ENCODE peak calls at places on chromosomes 7 and 10, in six cellular contexts. P is GM23338; D is BE2C; W is A549; V is mammary epithelial cell; U is naive thymus-derived CD4-positive, alpha-beta T cell. C is an unnamed sample. For H3K4me1, the result is how much of the 10 kb centered on the place peaks cover.

GRCh38 chr7:28125381-28126046 is 55.1 kb downstream of the JAZF1 start:
- DNase-seq in P (peak), D (no peak), W (no peak), V (no peak), U (no peak), C (peak)

GRCh38 chr10:77586719-77587423 is 50.7 kb downstream of the KCNMA1 start:
- DNase-seq in P (no peak), D (no peak), W (no peak), V (peak), U (no peak), C (peak)

GRCh38 chr7:47956220-47956619 is 8.0 kb upstream of the PKD1L1 start:
- DNase-seq in P (no peak), D (no peak), W (no peak), V (no peak), U (no peak), C (no peak)

GRCh38 chr7:87570178-87570577 is 30.5 kb downstream of the ABCB1 start:
- DNase-seq in P (no peak), D (no peak), W (no peak), V (peak), U (no peak), C (no peak)

GRCh38 chr7:103048833-103049232 is 25.8 kb downstream of the FBXL13 start:
- DNase-seq in P (peak), D (no peak), W (no peak), V (peak), U (no peak), C (no peak)

GRCh38 chr7:134737561-134738353 is 41.7 kb upstream of the CALD1 start:
- DNase-seq in P (no peak), D (no peak), W (no peak), V (peak), U (peak), C (peak)

GRCh38 chr10:77633376-77633775 is 4.2 kb downstream of the KCNMA1 start:
- DNase-seq in P (no peak), D (no peak), W (no peak), V (no peak), U (no peak), C (no peak)

GRCh38 chr7:26443761-26444160 is 152.1 kb downstream of the SNX10 start:
- DNase-seq in P (no peak), D (no peak), W (no peak), V (no peak), U (no peak), C (no peak)

GRCh38 chr10:85995791-85996190 is 370.8 kb downstream of the GRID1 start:
- DNase-seq in P (peak), D (no peak), W (peak), V (peak), U (no peak), C (peak)

GRCh38 chr7:114426824-114427223 is 12.2 kb downstream of the FOXP2 start:
- DNase-seq in P (peak), D (no peak), W (no peak), V (no peak), U (no peak), C (peak)

GRCh38 chr10:95440756-95441546 is 120.2 kb downstream of the SORBS1 start:
- DNase-seq in P (no peak), D (no peak), W (no peak), V (no peak), U (no peak), C (no peak)

GRCh38 chr10:75651452-75651851 is 220.0 kb downstream of the LRMDA start:
- DNase-seq in P (peak), D (peak), W (no peak), V (peak), U (no peak), C (no peak)

GRCh38 chr7:136911362-136911761 is 42.9 kb downstream of the CHRM2 start:
- DNase-seq in P (peak), D (peak), W (no peak), V (peak), U (no peak), C (peak)

GRCh38 chr10:49144021-49144720 is 10.3 kb upstream of the FAM170B start:
- DNase-seq in P (no peak), D (peak), W (no peak), V (no peak), U (no peak), C (no peak)

GRCh38 chr7:102993532-102994029 is 80.8 kb downstream of the LRRC17 start:
- DNase-seq in P (no peak), D (no peak), W (no peak), V (peak), U (no peak), C (peak)

GRCh38 chr7:148464932-148465331 is 125.6 kb upstream of the C7orf33 start:
- DNase-seq in P (no peak), D (no peak), W (no peak), V (no peak), U (no peak), C (no peak)

GRCh38 chr7:148463210-148463609 is 127.4 kb upstream of the C7orf33 start:
- DNase-seq in P (no peak), D (no peak), W (no peak), V (no peak), U (no peak), C (no peak)

GRCh38 chr7:148458263-148458662 is 132.3 kb upstream of the C7orf33 start:
- DNase-seq in P (no peak), D (no peak), W (no peak), V (no peak), U (no peak), C (no peak)

GRCh38 chr7:148466120-148466519 is 124.4 kb upstream of the C7orf33 start:
- DNase-seq in P (no peak), D (no peak), W (no peak), V (no peak), U (no peak), C (no peak)

DNA sequence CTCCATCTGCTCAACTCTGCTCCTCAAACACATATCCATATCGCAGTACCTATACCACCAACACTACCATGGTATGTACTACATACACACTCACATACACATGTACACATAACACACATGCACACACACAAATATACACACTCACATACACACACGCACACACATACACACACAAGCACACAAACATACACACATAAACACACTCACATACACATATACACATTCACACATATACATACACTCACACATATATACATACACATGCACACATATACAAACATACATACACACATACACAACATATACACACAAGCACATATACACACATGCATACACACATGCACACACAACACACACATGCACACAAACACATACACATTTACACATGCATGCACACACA is 128.8 kb upstream of the C7orf33 start:
- DNase-seq in P (no peak), D (no peak), W (no peak), V (no peak), U (no peak), C (no peak)
- H3K4me1 ChIP-seq in P (under half), D (under half), W (under half), V (under half), U (under half), C (under half)

DNA sequence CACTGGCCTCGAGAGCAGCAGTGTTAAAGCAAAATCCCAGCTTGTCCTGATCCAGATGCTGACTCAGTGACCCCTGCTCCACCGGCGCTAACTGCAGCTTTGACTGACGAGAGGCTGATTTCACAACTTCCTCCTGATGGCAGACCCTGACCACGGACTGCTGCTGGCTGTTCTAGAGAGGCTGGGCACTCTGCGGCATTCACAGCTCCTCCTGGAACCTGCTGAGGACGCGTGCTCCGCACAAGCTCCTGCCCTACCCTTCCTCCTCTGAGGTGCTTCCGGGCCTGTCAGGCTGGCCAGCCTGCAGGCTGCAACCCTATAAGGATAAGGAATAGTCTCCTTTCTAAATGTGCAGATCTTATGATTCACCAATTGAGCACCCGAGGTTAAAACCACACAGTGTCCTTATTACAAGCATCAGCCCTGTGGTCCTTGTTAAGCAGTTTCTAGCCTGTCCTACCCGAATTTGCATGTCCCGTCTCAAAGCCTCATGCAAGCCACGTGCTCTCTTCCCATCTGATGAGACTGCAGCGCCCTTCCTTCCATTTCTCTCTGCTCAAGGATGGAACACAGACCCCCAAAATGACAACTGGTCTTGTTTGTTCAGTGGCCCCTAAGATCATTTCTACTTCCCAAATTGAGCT is 35.5 kb upstream of the NCAPG2 start:
- DNase-seq in P (no peak), D (no peak), W (no peak), V (peak), U (no peak), C (peak)
- H3K4me3 ChIP-seq in P (no peak), D (no peak), W (peak), V (no peak), U (no peak), C (no peak)

DNA sequence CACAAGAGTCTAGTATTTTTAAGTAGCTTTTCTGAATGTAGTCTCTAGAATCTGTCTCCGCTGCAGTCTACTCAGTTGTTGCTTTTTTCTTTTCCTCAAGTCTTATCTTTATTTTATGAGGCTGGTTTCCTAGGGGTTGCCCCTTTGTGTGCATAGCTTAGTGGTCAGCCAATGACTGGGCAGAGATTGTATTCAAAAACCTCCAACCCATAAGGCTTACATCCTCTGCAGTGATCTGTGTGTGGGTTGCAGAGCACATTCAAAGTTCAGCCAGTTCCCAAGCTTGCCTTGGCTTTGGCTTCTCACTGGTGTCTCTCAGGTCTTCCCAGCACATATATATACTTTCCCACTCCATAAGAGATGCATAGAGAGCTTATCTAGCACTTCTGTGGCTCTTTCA is 160.0 kb upstream of the TCF7L2 start:
- DNase-seq in P (no peak), D (no peak), W (no peak), V (no peak), U (no peak), C (no peak)
- H3K4me1 ChIP-seq in P (under half), D (under half), W (under half), V (under half), U (under half), C (under half)

GRCh38 chr10:68440898-68441297 is 30.9 kb downstream of the DNA2 start:
- DNase-seq in P (no peak), D (no peak), W (no peak), V (no peak), U (no peak), C (no peak)
- H3K4me3 ChIP-seq in P (no peak), D (no peak), W (no peak), V (no peak), U (no peak), C (no peak)

DNA sequence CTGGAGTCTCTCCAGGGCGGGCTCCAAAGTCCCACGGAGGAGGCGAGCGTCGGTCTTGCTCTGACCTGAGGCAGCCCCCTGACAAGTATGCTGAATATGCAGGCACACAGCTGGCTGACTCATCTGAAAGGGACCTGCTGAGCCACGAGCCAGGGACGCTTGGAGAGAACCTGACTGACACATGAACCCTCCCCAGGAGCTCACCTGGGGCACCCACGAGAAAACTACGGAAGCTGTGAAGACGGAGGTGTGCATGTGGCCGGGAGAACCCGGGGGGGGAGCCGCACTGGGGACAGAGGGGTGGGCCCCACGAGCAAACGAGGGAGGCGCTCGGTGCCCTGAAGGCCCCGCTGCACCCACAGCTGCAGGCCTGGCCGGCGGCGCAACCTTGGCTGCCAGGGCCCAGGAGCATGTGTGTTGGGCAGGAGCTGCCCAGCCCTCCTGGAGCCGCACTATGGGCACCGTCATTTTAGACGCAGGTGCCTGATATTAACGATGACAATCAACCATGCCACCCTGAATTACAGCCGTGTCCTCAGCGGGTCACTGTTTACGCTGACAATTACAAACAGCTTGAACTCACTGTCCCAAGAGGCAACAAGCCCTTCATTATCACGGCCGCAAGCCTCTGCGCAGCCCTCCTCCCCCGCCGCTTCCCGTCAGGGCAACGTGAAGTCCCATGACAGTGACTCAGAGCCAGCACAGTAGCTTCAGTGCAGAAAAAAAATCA is 64.7 kb downstream of the DIP2C start:
- DNase-seq in P (peak), D (peak), W (no peak), V (peak), U (no peak), C (peak)
- H3K4me1 ChIP-seq in P (under half), D (under half), W (under half), V (under half), U (under half), C (under half)

GRCh38 chr10:129962092-129962494 is 2.0 kb downstream of the EBF3 start:
- DNase-seq in P (no peak), D (no peak), W (no peak), V (no peak), U (no peak), C (peak)
- H3K4me3 ChIP-seq in P (peak), D (peak), W (no peak), V (no peak), U (no peak), C (no peak)

C was measured in cardiac muscle cell.